ENCODE peak calls at places on chromosomes 5 and 9, in five cellular contexts. One of them, this sample, is unnamed. For H3K27me3 and H3K4me1, the result is how much of the 10 kb centered on the place peaks cover.

GRCh38 chr5:84162695-84163094 is 222.0 kb downstream of the EDIL3 start:
- DNase-seq in HCT116: no peak
- DNase-seq in HepG2: no peak
- DNase-seq in GM12878: no peak
- DNase-seq in K562: no peak
- DNase-seq in this sample: no peak

GRCh38 chr9:89247431-89248370 is 63.3 kb upstream of the CKS2 start:
- DNase-seq in HCT116: no peak
- DNase-seq in HepG2: no peak
- DNase-seq in GM12878: no peak
- DNase-seq in K562: no peak
- DNase-seq in this sample: peak

GRCh38 chr5:14227501-14227900 is 84.4 kb downstream of the TRIO start:
- DNase-seq in HCT116: no peak
- DNase-seq in HepG2: no peak
- DNase-seq in GM12878: no peak
- DNase-seq in K562: no peak
- DNase-seq in this sample: no peak

GRCh38 chr5:50667079-50667652 is 729 bp downstream of the PARP8 start:
- DNase-seq in HCT116: no peak
- DNase-seq in HepG2: no peak
- DNase-seq in GM12878: no peak
- DNase-seq in K562: no peak
- DNase-seq in this sample: peak

GRCh38 chr5:63860379-63860778 is 101.9 kb downstream of the HTR1A start:
- DNase-seq in HCT116: no peak
- DNase-seq in HepG2: no peak
- DNase-seq in GM12878: no peak
- DNase-seq in K562: no peak
- DNase-seq in this sample: no peak

GRCh38 chr5:37971483-37972024 is 131.7 kb upstream of the GDNF start:
- DNase-seq in HCT116: no peak
- DNase-seq in HepG2: no peak
- DNase-seq in GM12878: no peak
- DNase-seq in K562: no peak
- DNase-seq in this sample: no peak

GRCh38 chr5:167916706-167917105 is 374.7 kb upstream of the WWC1 start:
- DNase-seq in HCT116: no peak
- DNase-seq in HepG2: no peak
- DNase-seq in GM12878: no peak
- DNase-seq in K562: no peak
- DNase-seq in this sample: no peak

GRCh38 chr9:96553070-96553469 is 66.6 kb downstream of the CDC14B start:
- DNase-seq in HCT116: no peak
- DNase-seq in HepG2: no peak
- DNase-seq in GM12878: no peak
- DNase-seq in K562: no peak
- DNase-seq in this sample: no peak

GRCh38 chr5:76351577-76351976 is 51.5 kb upstream of the IQGAP2 start:
- DNase-seq in HCT116: no peak
- DNase-seq in HepG2: no peak
- DNase-seq in GM12878: peak
- DNase-seq in K562: no peak
- DNase-seq in this sample: no peak

GRCh38 chr9:27468450-27469110 is 55.5 kb upstream of the IFNK start:
- DNase-seq in HCT116: no peak
- DNase-seq in HepG2: no peak
- DNase-seq in GM12878: no peak
- DNase-seq in K562: no peak
- DNase-seq in this sample: no peak

GRCh38 chr5:2709996-2710689 is 41.3 kb downstream of the IRX2 start:
- DNase-seq in HCT116: no peak
- DNase-seq in HepG2: no peak
- DNase-seq in GM12878: no peak
- DNase-seq in K562: no peak
- DNase-seq in this sample: peak

GRCh38 chr9:97954550-97954989 is 16.6 kb upstream of the HEMGN start:
- DNase-seq in HCT116: peak
- DNase-seq in HepG2: peak
- DNase-seq in GM12878: no peak
- DNase-seq in K562: peak
- DNase-seq in this sample: peak

GRCh38 chr9:32264171-32264862 is 120.1 kb upstream of the ACO1 start:
- DNase-seq in HCT116: no peak
- DNase-seq in HepG2: peak
- DNase-seq in GM12878: no peak
- DNase-seq in K562: peak
- DNase-seq in this sample: peak

GRCh38 chr9:108691614-108692013 is 164.2 kb downstream of the ACTL7B start:
- DNase-seq in HCT116: peak
- DNase-seq in HepG2: peak
- DNase-seq in GM12878: no peak
- DNase-seq in K562: no peak
- DNase-seq in this sample: no peak

GRCh38 chr9:81292056-81292805 is 397.1 kb downstream of the TLE1 start:
- DNase-seq in HCT116: no peak
- DNase-seq in HepG2: no peak
- DNase-seq in GM12878: no peak
- DNase-seq in K562: no peak
- DNase-seq in this sample: peak

GRCh38 chr5:181118369-181118768 is 12.6 kb downstream of the OR2V1 start:
- DNase-seq in HCT116: no peak
- DNase-seq in HepG2: no peak
- DNase-seq in GM12878: no peak
- DNase-seq in K562: no peak
- DNase-seq in this sample: no peak
- H3K27me3 ChIP-seq in HCT116: under half
- H3K27me3 ChIP-seq in HepG2: half or more
- H3K27me3 ChIP-seq in GM12878: under half
- H3K27me3 ChIP-seq in K562: under half
- H3K27me3 ChIP-seq in this sample: under half

GRCh38 chr5:87126869-87127268 is 140.8 kb upstream of the RASA1 start:
- DNase-seq in HCT116: no peak
- DNase-seq in HepG2: no peak
- DNase-seq in GM12878: no peak
- DNase-seq in K562: no peak
- DNase-seq in this sample: no peak
- H3K4me1 ChIP-seq in HCT116: under half
- H3K4me1 ChIP-seq in HepG2: under half
- H3K4me1 ChIP-seq in GM12878: under half
- H3K4me1 ChIP-seq in K562: under half
- H3K4me1 ChIP-seq in this sample: under half

GRCh38 chr9:136044971-136045594 is 50.0 kb downstream of the NACC2 start:
- DNase-seq in HCT116: no peak
- DNase-seq in HepG2: no peak
- DNase-seq in GM12878: no peak
- DNase-seq in K562: no peak
- DNase-seq in this sample: no peak
- TF ChIP-seq ZNF274 in HCT116: no peak
- TF ChIP-seq ZNF274 in HepG2: no peak
- TF ChIP-seq ZNF274 in GM12878: no peak
- TF ChIP-seq ZNF274 in K562: no peak
- TF ChIP-seq ZNF274 in this sample: no peak

GRCh38 chr9:137232510-137232909 is 1.8 kb downstream of the SLC34A3 start:
- DNase-seq in HCT116: no peak
- DNase-seq in HepG2: no peak
- DNase-seq in GM12878: no peak
- DNase-seq in K562: no peak
- DNase-seq in this sample: no peak
- H3K27me3 ChIP-seq in HCT116: under half
- H3K27me3 ChIP-seq in HepG2: under half
- H3K27me3 ChIP-seq in GM12878: under half
- H3K27me3 ChIP-seq in K562: under half
- H3K27me3 ChIP-seq in this sample: under half

GRCh38 chr9:94868462-94868861 is 142.0 kb downstream of the AOPEP start:
- DNase-seq in HCT116: no peak
- DNase-seq in HepG2: no peak
- DNase-seq in GM12878: no peak
- DNase-seq in K562: no peak
- DNase-seq in this sample: no peak

GRCh38 chr9:94870793-94871558 is 144.5 kb downstream of the AOPEP start:
- DNase-seq in HCT116: no peak
- DNase-seq in HepG2: no peak
- DNase-seq in GM12878: no peak
- DNase-seq in K562: no peak
- DNase-seq in this sample: no peak

GRCh38 chr9:94867842-94868312 is 141.4 kb downstream of the AOPEP start:
- DNase-seq in HCT116: no peak
- DNase-seq in HepG2: no peak
- DNase-seq in GM12878: no peak
- DNase-seq in K562: no peak
- DNase-seq in this sample: no peak

GRCh38 chr9:94869415-94869838 is 142.9 kb downstream of the AOPEP start:
- DNase-seq in HCT116: no peak
- DNase-seq in HepG2: no peak
- DNase-seq in GM12878: no peak
- DNase-seq in K562: no peak
- DNase-seq in this sample: no peak

DNA sequence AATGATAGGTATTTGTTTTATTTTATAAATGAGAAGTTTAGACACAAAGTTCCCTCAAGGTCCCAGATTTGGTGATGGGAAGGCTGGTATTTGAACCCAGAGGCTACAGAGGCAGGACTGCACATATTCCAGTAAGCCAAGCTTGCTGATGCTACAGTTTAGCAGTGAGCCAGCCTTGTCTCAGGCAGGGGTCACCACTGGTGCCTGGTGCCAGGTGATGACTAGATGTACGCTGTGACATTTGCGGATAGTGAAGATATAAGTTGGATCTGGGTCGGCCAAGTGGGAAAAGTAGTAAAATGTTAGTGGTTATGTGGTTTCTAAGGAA is 143.9 kb downstream of the AOPEP start:
- DNase-seq in HCT116: no peak
- DNase-seq in HepG2: no peak
- DNase-seq in GM12878: no peak
- DNase-seq in K562: no peak
- DNase-seq in this sample: no peak
- H3K4me1 ChIP-seq in HCT116: half or more
- H3K4me1 ChIP-seq in HepG2: under half
- H3K4me1 ChIP-seq in GM12878: under half
- H3K4me1 ChIP-seq in K562: under half
- H3K4me1 ChIP-seq in this sample: under half

DNA sequence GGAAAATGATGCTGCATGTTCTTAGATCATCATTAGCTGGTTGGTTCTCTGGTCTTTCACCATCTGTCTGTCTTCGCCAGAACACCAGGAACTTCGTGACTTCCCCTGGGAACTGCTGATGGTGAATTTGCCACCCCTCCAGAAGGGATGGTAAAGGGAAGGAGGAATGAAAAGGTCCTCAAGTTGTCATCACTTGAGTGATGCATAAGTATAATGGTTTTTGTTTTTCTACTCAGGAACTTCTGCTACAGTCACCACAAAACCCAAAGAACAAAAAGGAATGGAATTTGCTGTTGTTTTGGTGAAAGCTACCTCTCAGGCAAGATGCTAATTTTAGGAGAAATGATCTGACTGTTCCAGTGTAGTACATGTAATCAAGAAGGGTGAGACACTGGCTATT is 328.4 kb downstream of the ARHGEF28 start:
- DNase-seq in HCT116: no peak
- DNase-seq in HepG2: no peak
- DNase-seq in GM12878: no peak
- DNase-seq in K562: no peak
- DNase-seq in this sample: no peak
- TF ChIP-seq ZNF274 in HCT116: no peak
- TF ChIP-seq ZNF274 in HepG2: no peak
- TF ChIP-seq ZNF274 in GM12878: no peak
- TF ChIP-seq ZNF274 in K562: no peak
- TF ChIP-seq ZNF274 in this sample: no peak

GRCh38 chr9:135163023-135163780 is 75.7 kb downstream of the OLFM1 start:
- DNase-seq in HCT116: no peak
- DNase-seq in HepG2: no peak
- DNase-seq in GM12878: no peak
- DNase-seq in K562: no peak
- DNase-seq in this sample: no peak
- H3K27me3 ChIP-seq in HCT116: half or more
- H3K27me3 ChIP-seq in HepG2: half or more
- H3K27me3 ChIP-seq in GM12878: under half
- H3K27me3 ChIP-seq in K562: half or more
- H3K27me3 ChIP-seq in this sample: under half

DNA sequence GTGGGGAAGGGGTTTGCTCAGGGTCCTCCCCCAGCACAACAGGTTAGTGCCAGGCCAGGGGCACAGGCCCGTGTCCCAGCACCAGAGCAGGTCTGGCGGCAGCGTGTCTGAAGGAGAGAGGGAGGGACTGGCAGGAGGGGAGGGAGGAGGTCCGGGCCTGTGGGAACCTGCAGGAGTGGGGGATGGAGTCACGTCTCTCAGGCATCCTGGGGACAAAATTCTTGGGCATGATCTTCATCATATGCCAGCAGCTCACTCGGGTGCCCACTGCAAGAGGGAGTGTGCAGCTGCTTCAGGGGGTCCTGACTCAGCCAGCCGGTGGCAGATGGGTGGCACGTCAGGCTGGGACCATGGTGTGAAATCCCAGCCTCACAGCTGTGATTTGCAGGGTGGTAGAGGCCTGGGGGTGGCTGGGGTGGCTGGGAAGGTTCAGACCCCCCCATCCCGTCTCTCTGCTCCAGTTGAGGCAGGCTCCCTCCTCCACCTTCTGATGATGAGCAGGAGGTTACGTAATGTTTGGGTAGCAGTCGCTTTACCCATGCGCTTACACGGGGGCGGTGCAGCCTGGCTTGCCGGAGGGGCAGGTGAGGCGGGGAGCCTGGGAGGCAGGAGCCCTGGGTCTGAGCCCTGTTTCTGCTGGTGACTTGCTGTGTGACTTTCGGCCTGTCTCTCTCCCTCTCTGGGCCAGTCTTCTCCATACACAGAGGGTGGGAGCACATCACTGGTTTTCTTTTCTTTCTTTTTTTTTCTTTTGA is 40.5 kb downstream of the NCS1 start:
- DNase-seq in HCT116: no peak
- DNase-seq in HepG2: no peak
- DNase-seq in GM12878: no peak
- DNase-seq in K562: no peak
- DNase-seq in this sample: no peak
- H3K4me1 ChIP-seq in HCT116: under half
- H3K4me1 ChIP-seq in HepG2: under half
- H3K4me1 ChIP-seq in GM12878: under half
- H3K4me1 ChIP-seq in K562: half or more
- H3K4me1 ChIP-seq in this sample: half or more

This sample was measured in NT2/D1.